ENCODE peak calls at places on chromosomes 2 and 18, in five cellular contexts. Z is OCI-LY7, J is stomach, W is neural progenitor cell, N is fibroblast of lung. F is an unnamed sample.
A peak's percentile ranks its signal among the peaks of the same experiment; 100 is the strongest.

GRCh38 chr2:171723724-171724683 is 36.7 kb downstream of the DYNC1I2 start:
- DNase-seq in W (peak; percentile 90), Z (no peak), J (peak; percentile 41), N (peak; percentile 50), F (no peak)

GRCh38 chr2:13524492-13524891 is 807.8 kb downstream of the TRIB2 start:
- DNase-seq in N (no peak), J (no peak), Z (no peak), W (no peak), F (no peak)

GRCh38 chr2:98778741-98779483 is 48.0 kb upstream of the MGAT4A start:
- DNase-seq in Z (no peak), J (no peak), W (no peak), N (no peak), F (no peak)

GRCh38 chr2:67446504-67446911 is 49.4 kb downstream of the ETAA1 start:
- DNase-seq in Z (no peak), N (peak; percentile 72), W (no peak), J (no peak), F (no peak)

GRCh38 chr2:118044849-118045248 is 31.0 kb upstream of the CCDC93 start:
- DNase-seq in N (no peak), W (no peak), J (no peak), Z (no peak), F (no peak)

GRCh38 chr18:22514655-22515054 is 96.9 kb upstream of the CTAGE1 start:
- DNase-seq in J (no peak), Z (no peak), N (no peak), W (no peak), F (no peak)

GRCh38 chr18:77165489-77166415 is 33.2 kb upstream of the MBP start:
- DNase-seq in W (no peak), N (no peak), J (no peak), Z (no peak), F (no peak)

GRCh38 chr2:136375017-136375901 is 257.3 kb upstream of the CXCR4 start:
- DNase-seq in Z (no peak), W (no peak), N (no peak), J (no peak), F (no peak)

GRCh38 chr2:134715932-134716643 is 2.7 kb downstream of the TMEM163 start:
- DNase-seq in N (no peak), Z (no peak), J (no peak), W (no peak), F (no peak)

GRCh38 chr2:190469770-190470169 is 61.6 kb downstream of the MFSD6 start:
- DNase-seq in J (no peak), W (no peak), Z (no peak), N (peak; percentile 74), F (no peak)

GRCh38 chr2:168993538-168993937 is 37.6 kb downstream of the ABCB11 start:
- DNase-seq in N (no peak), J (no peak), W (no peak), Z (no peak), F (no peak)

GRCh38 chr18:79396431-79397287 is 929 bp downstream of the NFATC1 start:
- DNase-seq in Z (peak; percentile 61), N (peak; percentile 59), J (no peak), W (peak; percentile 82), F (no peak)

GRCh38 chr2:84749442-84749841 is 131.4 kb downstream of the TRABD2A start:
- DNase-seq in J (no peak), W (no peak), Z (no peak), N (no peak), F (no peak)

GRCh38 chr2:57881998-57882884 is 164.4 kb upstream of the VRK2 start:
- DNase-seq in J (no peak), Z (no peak), W (no peak), N (peak; percentile 58), F (no peak)

GRCh38 chr2:152875832-152876669 is 157.6 kb downstream of the ARL6IP6 start:
- DNase-seq in Z (no peak), N (peak; percentile 36), W (no peak), J (no peak), F (no peak)

GRCh38 chr2:109396338-109397180 is 217.2 kb downstream of the SEPTIN10 start:
- DNase-seq in Z (no peak), J (no peak), W (no peak), N (no peak), F (no peak)

GRCh38 chr2:11892041-11892440 is 145.6 kb downstream of the LPIN1 start:
- DNase-seq in N (no peak), J (no peak), Z (no peak), W (no peak), F (no peak)

GRCh38 chr2:126656311-126657145 is 570 bp downstream of the GYPC start:
- DNase-seq in N (peak; percentile 51), J (no peak), Z (peak; percentile 52), W (peak; percentile 72), F (no peak)

GRCh38 chr2:157032019-157032418 is 225.5 kb upstream of the GALNT5 start:
- DNase-seq in W (no peak), Z (no peak), J (no peak), N (peak; percentile 97), F (no peak)

GRCh38 chr2:98148968-98149697 is 62.2 kb downstream of the VWA3B start:
- DNase-seq in N (peak; percentile 77), Z (peak; percentile 26), W (no peak), J (no peak), F (no peak)

GRCh38 chr18:77250501-77250925 is 865 bp downstream of the GALR1 start:
- DNase-seq in W (peak; percentile 45), J (no peak), N (no peak), Z (no peak), F (no peak)

GRCh38 chr2:224220581-224221255 is 181.2 kb downstream of the FAM124B start:
- DNase-seq in W (no peak), N (peak; percentile 55), Z (no peak), J (no peak), F (no peak)

GRCh38 chr2:240405654-240406313 is 29.7 kb upstream of the GPC1 start:
- DNase-seq in Z (no peak), N (no peak), W (no peak), J (peak; percentile 5), F (no peak)

GRCh38 chr2:191931332-191931731 is 84.4 kb upstream of the CAVIN2 start:
- DNase-seq in Z (no peak), N (no peak), J (no peak), W (no peak), F (no peak)

GRCh38 chr2:20677301-20678176 is 10.6 kb downstream of the GDF7 start:
- DNase-seq in Z (peak; percentile 53), W (peak; percentile 35), N (no peak), J (no peak), F (no peak)

GRCh38 chr2:8229546-8229986 is 452.3 kb upstream of the ID2 start:
- DNase-seq in W (peak; percentile 45), J (peak; percentile 42), Z (peak; percentile 83), N (peak; percentile 85), F (no peak)

GRCh38 chr2:230505162-230505561 is 89.2 kb downstream of the SP100 start:
- DNase-seq in W (no peak), Z (peak; percentile 76), J (no peak), N (no peak), F (no peak)

GRCh38 chr2:27796991-27797752 is 25.7 kb downstream of the MRPL33 start:
- DNase-seq in J (no peak), W (no peak), Z (no peak), N (no peak), F (no peak)

GRCh38 chr2:23563673-23564617 is 179.0 kb downstream of the KLHL29 start:
- DNase-seq in W (peak; percentile 67), N (peak; percentile 51), Z (no peak), J (no peak), F (peak; percentile 82)
- H3K4me3 ChIP-seq in W (no peak overlapping the region), N (no peak overlapping the region), Z (no peak overlapping the region), J (no peak overlapping the region), F (no peak overlapping the region)

DNA sequence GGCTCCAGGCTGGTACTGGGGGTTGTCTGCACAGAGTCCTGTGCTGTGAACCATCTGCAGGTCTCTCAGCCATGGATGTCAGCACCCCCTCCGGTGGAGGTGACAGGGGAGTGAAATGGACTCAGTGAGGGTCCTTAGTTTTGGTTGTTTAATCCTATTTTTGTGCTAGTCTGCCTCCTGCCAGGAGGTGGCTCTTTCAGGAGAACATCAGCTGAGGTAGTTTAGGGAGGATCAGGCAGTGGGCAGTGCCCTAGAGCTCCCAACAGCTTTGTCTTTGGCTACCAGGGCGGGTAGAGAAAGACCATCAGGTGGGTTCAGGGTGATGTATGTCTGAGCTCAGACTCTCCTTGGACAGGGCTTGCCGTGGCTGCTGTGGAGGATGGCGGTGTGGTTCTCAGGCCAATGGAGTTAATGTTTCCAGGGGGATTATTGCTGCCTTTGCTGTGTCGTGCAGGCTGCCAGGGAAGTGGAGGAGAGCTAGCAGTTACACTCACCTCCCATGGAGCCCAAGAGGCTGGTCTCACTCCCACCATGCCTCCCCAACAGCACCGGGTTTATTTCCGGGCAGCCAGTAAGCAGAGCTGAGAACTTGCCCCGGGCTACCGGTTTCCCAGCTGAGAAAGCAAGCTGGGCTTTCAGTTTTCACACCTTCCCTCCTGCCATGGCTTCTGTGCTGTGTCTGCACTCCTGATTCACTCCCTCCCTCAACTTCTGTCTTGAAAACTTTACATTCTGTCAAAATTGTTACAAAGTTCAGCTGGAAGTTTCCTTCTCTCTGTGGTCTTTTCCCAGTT is 563.4 kb downstream of the XIRP2 start:
- DNase-seq in Z (no peak), W (no peak), J (no peak), N (no peak), F (no peak)
- TF ChIP-seq CTCF in Z (no peak), W (no peak), J (no peak), N (no peak), F (no peak)

DNA sequence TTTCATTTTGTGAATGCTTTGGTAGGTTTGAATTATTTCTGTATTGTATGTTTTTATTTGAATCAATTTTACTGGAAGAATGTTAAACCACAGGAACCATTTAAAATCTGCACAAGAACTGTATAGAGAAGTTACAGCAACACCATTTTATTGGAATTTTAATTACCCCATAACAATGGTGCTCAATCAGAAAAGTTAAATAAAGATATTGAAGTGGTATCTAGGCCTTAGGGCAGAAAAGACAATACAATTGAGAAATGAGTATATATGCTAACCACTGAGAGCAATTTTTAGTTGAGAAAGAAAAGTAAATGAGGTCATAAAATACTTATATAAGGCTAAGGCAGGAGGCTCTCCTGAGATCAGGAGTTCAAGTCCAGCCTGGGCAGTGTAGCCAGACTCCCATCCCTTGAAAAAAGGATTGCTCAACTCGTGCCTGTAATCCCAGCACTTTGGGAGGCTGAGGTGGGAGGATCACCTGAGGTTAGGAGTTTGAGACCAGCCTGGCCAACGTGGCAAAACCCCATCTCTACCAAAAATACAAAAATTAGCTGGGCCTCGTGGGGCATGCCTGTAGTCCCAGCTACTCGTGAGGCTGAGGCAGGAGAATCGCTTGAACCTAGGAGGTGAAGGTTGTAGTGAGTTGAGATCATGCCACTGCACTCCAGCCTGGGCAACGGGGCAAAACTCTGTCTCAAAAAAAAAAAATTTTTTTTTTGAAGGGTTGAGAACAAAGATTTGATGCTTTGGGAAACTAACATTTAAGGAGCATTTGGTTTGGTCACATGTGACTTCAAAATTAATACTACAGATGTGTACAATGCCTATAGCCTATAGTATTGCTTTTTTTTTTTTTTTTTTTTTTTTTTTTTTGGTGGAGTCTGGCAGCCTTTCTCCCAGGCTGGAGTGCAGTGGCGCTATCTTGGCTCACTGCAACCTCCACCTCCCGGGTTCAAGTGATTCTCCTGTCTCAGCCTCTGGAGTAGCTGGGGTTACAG is 212.9 kb upstream of the STON1 start:
- DNase-seq in J (no peak), N (no peak), Z (no peak), W (no peak), F (no peak)
- H3K4me3 ChIP-seq in J (no peak overlapping the region), N (peak overlapping the region; percentile 92), Z (peak overlapping the region; percentile 94), W (peak overlapping the region; percentile 74), F (peak overlapping the region; percentile 26)

DNA sequence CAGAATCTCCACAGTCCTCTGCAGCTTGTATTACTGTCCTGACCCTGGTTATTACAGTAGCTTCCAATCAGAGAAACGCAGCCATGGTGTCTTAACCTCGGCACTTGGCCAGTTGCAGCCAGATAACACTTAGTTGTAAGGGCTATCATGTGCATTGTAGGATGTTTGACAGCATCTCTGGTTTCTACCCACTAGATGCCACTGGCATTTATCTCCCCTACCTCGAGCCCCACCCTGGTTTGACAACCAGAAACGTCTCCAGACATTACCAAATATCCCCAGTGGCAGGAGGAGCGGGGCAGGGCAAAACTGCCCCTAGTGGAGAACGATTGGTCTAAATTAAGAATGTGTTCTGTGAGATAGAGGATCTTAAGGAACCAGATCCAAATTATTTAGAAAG is 13.1 kb downstream of the DSG2 start:
- DNase-seq in J (no peak), N (no peak), W (no peak), Z (no peak), F (no peak)
- TF ChIP-seq CTCF in J (no peak), N (no peak), W (peak; percentile 45), Z (peak; percentile 45), F (no peak)